ENCODE peak calls at places on chromosomes 11 and 22, in nine cellular contexts. W is activated CD8-positive, alpha-beta memory T cell treated with anti-CD3 and anti-CD28 coated beads for 1 hour; B is activated naive CD4-positive, alpha-beta T cell treated with Interleukin-2 at 50 U/mL for 16 hours; F is amniotic stem cell; K is NCI-H2171 treated with DMSO at 0.1 percent for 48 hours; A is stimulated activated naive CD8-positive, alpha-beta T cell treated with anti-CD3 and anti-CD28 coated beads, Interleukin-15, Interleukin-2, amounts not matched to agents 100 U/mL and 50 U/mL, for 24 hours; Z is lower lobe of right lung; E is GM04504; L is NCI-H2029. U is an unnamed sample.

GRCh38 chr11:28770806-28771205 is 662.6 kb downstream of the METTL15 start:
- DNase-seq in W (no peak), B (no peak), F (no peak), K (no peak), A (no peak), Z (no peak), E (no peak), L (no peak), U (no peak)

GRCh38 chr11:104328514-104328912 is 164.6 kb upstream of the PDGFD start:
- DNase-seq in W (no peak), B (no peak), F (no peak), K (no peak), A (no peak), Z (no peak), E (no peak), L (no peak), U (no peak)

GRCh38 chr11:9914064-9914463 is 250.2 kb downstream of the SWAP70 start:
- DNase-seq in W (no peak), B (no peak), F (no peak), K (no peak), A (no peak), Z (no peak), E (no peak), L (no peak), U (no peak)

GRCh38 chr11:73317373-73317772 is 9.3 kb downstream of the ARHGEF17 start:
- DNase-seq in W (no peak), B (no peak), F (no peak), K (peak), A (no peak), Z (peak), E (no peak), L (no peak), U (no peak)

GRCh38 chr11:11044137-11044855 is 186.4 kb upstream of the ZBED5 start:
- DNase-seq in W (no peak), B (no peak), F (no peak), K (no peak), A (no peak), Z (no peak), E (no peak), L (no peak), U (no peak)

GRCh38 chr11:133659542-133660201 is 127.4 kb upstream of the OPCML start:
- DNase-seq in W (no peak), B (no peak), F (no peak), K (peak), A (no peak), Z (no peak), E (no peak), L (no peak), U (no peak)

GRCh38 chr11:72155751-72156150 is 20.2 kb downstream of the FOLR3 start:
- DNase-seq in W (no peak), B (no peak), F (no peak), K (no peak), A (no peak), Z (no peak), E (no peak), L (no peak), U (no peak)

GRCh38 chr22:49545606-49546005 is 282.1 kb downstream of the BRD1 start:
- DNase-seq in W (no peak), B (no peak), F (no peak), K (no peak), A (no peak), Z (peak), E (no peak), L (no peak), U (no peak)

GRCh38 chr22:38461414-38462081 is 6.3 kb upstream of the KDELR3 start:
- DNase-seq in W (peak), B (peak), F (peak), K (peak), A (peak), Z (peak), E (peak), L (peak), U (peak)

GRCh38 chr22:26783886-26784285 is 126.5 kb downstream of the MIAT start:
- DNase-seq in W (no peak), B (no peak), F (no peak), K (no peak), A (no peak), Z (no peak), E (no peak), L (no peak), U (no peak)

GRCh38 chr11:125314264-125315087 is 149.9 kb downstream of the PKNOX2 start:
- DNase-seq in W (no peak), B (no peak), F (no peak), K (no peak), A (no peak), Z (no peak), E (no peak), L (no peak), U (no peak)

GRCh38 chr11:92556435-92556834 is 331.8 kb downstream of the FAT3 start:
- DNase-seq in W (no peak), B (no peak), F (no peak), K (no peak), A (no peak), Z (no peak), E (no peak), L (no peak), U (no peak)

GRCh38 chr22:26918236-26918635 is 260.8 kb downstream of the MIAT start:
- DNase-seq in W (no peak), B (no peak), F (no peak), K (no peak), A (no peak), Z (no peak), E (no peak), L (no peak), U (no peak)

GRCh38 chr11:27933992-27934829 is 173.7 kb downstream of the KIF18A start:
- DNase-seq in W (no peak), B (no peak), F (no peak), K (no peak), A (no peak), Z (no peak), E (peak), L (no peak), U (no peak)

GRCh38 chr11:33654594-33654993 is 46.0 kb downstream of the C11orf91 start:
- DNase-seq in W (no peak), B (no peak), F (no peak), K (no peak), A (no peak), Z (no peak), E (no peak), L (no peak), U (no peak)

GRCh38 chr22:20015971-20016733 is 471 bp downstream of the ARVCF start:
- DNase-seq in W (no peak), B (peak), F (no peak), K (peak), A (peak), Z (peak), E (no peak), L (no peak), U (peak)

GRCh38 chr11:130400793-130401483 is 27.5 kb downstream of the ADAMTS8 start:
- DNase-seq in W (no peak), B (no peak), F (peak), K (no peak), A (no peak), Z (no peak), E (peak), L (no peak), U (peak)

GRCh38 chr11:19633276-19633675 is 79.4 kb upstream of the NAV2 start:
- DNase-seq in W (no peak), B (no peak), F (no peak), K (no peak), A (no peak), Z (peak), E (no peak), L (no peak), U (no peak)

GRCh38 chr11:134372961-134373360 is 39.1 kb downstream of the B3GAT1 start:
- DNase-seq in W (no peak), B (no peak), F (no peak), K (peak), A (no peak), Z (no peak), E (no peak), L (peak), U (no peak)

GRCh38 chr11:16261836-16262644 is 94.3 kb downstream of the SOX6 start:
- DNase-seq in W (no peak), B (no peak), F (no peak), K (no peak), A (no peak), Z (no peak), E (no peak), L (no peak), U (no peak)

GRCh38 chr11:27241316-27242122 is 121.5 kb downstream of the CCDC34 start:
- DNase-seq in W (no peak), B (no peak), F (peak), K (no peak), A (no peak), Z (no peak), E (peak), L (no peak), U (no peak)

GRCh38 chr11:78927511-78927910 is 352.8 kb upstream of the NARS2 start:
- DNase-seq in W (no peak), B (no peak), F (no peak), K (no peak), A (no peak), Z (no peak), E (no peak), L (peak), U (no peak)

GRCh38 chr11:73237471-73238290 is 19.6 kb downstream of the P2RY2 start:
- DNase-seq in W (no peak), B (no peak), F (no peak), K (no peak), A (no peak), Z (no peak), E (no peak), L (no peak), U (no peak)

GRCh38 chr11:3984896-3985295 is 109.7 kb upstream of the RRM1 start:
- DNase-seq in W (peak), B (peak), F (no peak), K (no peak), A (peak), Z (no peak), E (no peak), L (no peak), U (peak)

GRCh38 chr11:86523738-86524602 is 148.4 kb downstream of the ME3 start:
- DNase-seq in W (no peak), B (no peak), F (peak), K (no peak), A (no peak), Z (no peak), E (no peak), L (no peak), U (no peak)

GRCh38 chr11:9459573-9460321 is 1.1 kb upstream of the ZNF143 start:
- DNase-seq in W (peak), B (peak), F (no peak), K (peak), A (peak), Z (no peak), E (peak), L (peak), U (peak)

GRCh38 chr22:23225724-23226496 is 45.6 kb downstream of the BCR start:
- DNase-seq in W (no peak), B (no peak), F (no peak), K (peak), A (no peak), Z (peak), E (no peak), L (no peak), U (no peak)

GRCh38 chr11:1039481-1040427 is 3.2 kb upstream of the MUC6 start:
- DNase-seq in W (no peak), B (no peak), F (no peak), K (no peak), A (no peak), Z (peak), E (no peak), L (no peak), U (no peak)

GRCh38 chr11:92340839-92341238 is 116.2 kb downstream of the FAT3 start:
- DNase-seq in W (no peak), B (no peak), F (no peak), K (no peak), A (peak), Z (no peak), E (no peak), L (no peak), U (no peak)

GRCh38 chr11:76806131-76806530 is 23.0 kb downstream of the TSKU start:
- DNase-seq in W (no peak), B (no peak), F (no peak), K (no peak), A (no peak), Z (no peak), E (no peak), L (no peak), U (no peak)

GRCh38 chr11:61102667-61103491 is 590 bp downstream of the CD5 start:
- DNase-seq in W (no peak), B (peak), F (no peak), K (no peak), A (peak), Z (no peak), E (no peak), L (no peak), U (no peak)